ENCODE peak calls at places on chromosomes 3 and 15, in six cellular contexts. Z is transverse colon; M is ovary; K is adrenal gland; F is naive thymus-derived CD4-positive, alpha-beta T cell; S is endothelial cell of umbilical vein. D is an unnamed sample.
A peak's percentile ranks its signal among the peaks of the same experiment; 100 is the strongest.

GRCh38 chr3:13263770-13264467 is 156.2 kb downstream of the NUP210 start:
- DNase-seq in Z (no peak), M (no peak), K (no peak), F (no peak), S (no peak), D (no peak)

GRCh38 chr3:22089284-22089683 is 338.3 kb upstream of the ZNF385D start:
- DNase-seq in Z (peak; percentile 7), M (no peak), K (no peak), F (no peak), S (peak; percentile 6), D (peak; percentile 7)

GRCh38 chr3:139261754-139262632 is 81.8 kb upstream of the MRPS22 start:
- DNase-seq in Z (no peak), M (no peak), K (peak; percentile 4), F (no peak), S (no peak), D (no peak)

GRCh38 chr3:177673105-177673804 is 476.0 kb upstream of the TBL1XR1 start:
- DNase-seq in Z (no peak), M (no peak), K (peak; percentile 51), F (no peak), S (peak; percentile 43), D (peak; percentile 86)

GRCh38 chr15:66751579-66751978 is 49.5 kb downstream of the SMAD6 start:
- DNase-seq in Z (no peak), M (peak; percentile 48), K (peak; percentile 44), F (peak; percentile 40), S (no peak), D (no peak)

GRCh38 chr3:16715281-16715680 is 110.1 kb upstream of the DAZL start:
- DNase-seq in Z (no peak), M (no peak), K (no peak), F (no peak), S (no peak), D (no peak)

GRCh38 chr3:178672263-178672662 is 136.0 kb downstream of the KCNMB2 start:
- DNase-seq in Z (no peak), M (no peak), K (no peak), F (no peak), S (no peak), D (peak; percentile 32)

GRCh38 chr3:172542999-172543398 is 19.8 kb upstream of the TNFSF10 start:
- DNase-seq in Z (no peak), M (no peak), K (no peak), F (no peak), S (no peak), D (no peak)

GRCh38 chr3:17639765-17640164 is 102.7 kb downstream of the TBC1D5 start:
- DNase-seq in Z (no peak), M (no peak), K (no peak), F (no peak), S (no peak), D (peak; percentile 73)

GRCh38 chr15:68531794-68532193 is 47.0 kb upstream of the CORO2B start:
- DNase-seq in Z (no peak), M (no peak), K (no peak), F (no peak), S (no peak), D (no peak)

GRCh38 chr3:158713094-158713499 is 19.2 kb downstream of the RARRES1 start:
- DNase-seq in Z (peak; percentile 52), M (no peak), K (no peak), F (no peak), S (peak; percentile 99), D (peak; percentile 83)

GRCh38 chr3:11624161-11624560 is 19.6 kb downstream of the VGLL4 start:
- DNase-seq in Z (no peak), M (no peak), K (no peak), F (peak; percentile 67), S (peak; percentile 42), D (peak; percentile 38)

GRCh38 chr3:171614318-171614967 is 154.2 kb upstream of the TNIK start:
- DNase-seq in Z (no peak), M (peak; percentile 69), K (no peak), F (no peak), S (peak; percentile 37), D (peak; percentile 64)

GRCh38 chr3:157347577-157348303 is 88.9 kb upstream of the PTX3 start:
- DNase-seq in Z (no peak), M (no peak), K (no peak), F (no peak), S (no peak), D (no peak)

GRCh38 chr3:1195922-1196321 is 103.1 kb downstream of the CNTN6 start:
- DNase-seq in Z (no peak), M (no peak), K (peak; percentile 57), F (no peak), S (no peak), D (peak; percentile 43)

GRCh38 chr3:97711664-97712063 is 52.9 kb upstream of the ARL6 start:
- DNase-seq in Z (no peak), M (no peak), K (no peak), F (no peak), S (no peak), D (no peak)

GRCh38 chr15:28099555-28100140 is 533 bp upstream of the OCA2 start:
- DNase-seq in Z (no peak), M (no peak), K (no peak), F (no peak), S (no peak), D (no peak)

GRCh38 chr3:24305795-24306467 is 188.7 kb downstream of the THRB start:
- DNase-seq in Z (no peak), M (no peak), K (no peak), F (no peak), S (no peak), D (no peak)

GRCh38 chr3:178382388-178383061 is 153.7 kb upstream of the KCNMB2 start:
- DNase-seq in Z (no peak), M (no peak), K (peak; percentile 23), F (no peak), S (peak; percentile 95), D (peak; percentile 97)

GRCh38 chr3:197505796-197506553 is 49.8 kb downstream of the BDH1 start:
- DNase-seq in Z (peak; percentile 62), M (no peak), K (no peak), F (no peak), S (no peak), D (no peak)

GRCh38 chr3:188077160-188077812 is 76.7 kb upstream of the LPP start:
- DNase-seq in Z (no peak), M (no peak), K (no peak), F (no peak), S (no peak), D (no peak)

DNA sequence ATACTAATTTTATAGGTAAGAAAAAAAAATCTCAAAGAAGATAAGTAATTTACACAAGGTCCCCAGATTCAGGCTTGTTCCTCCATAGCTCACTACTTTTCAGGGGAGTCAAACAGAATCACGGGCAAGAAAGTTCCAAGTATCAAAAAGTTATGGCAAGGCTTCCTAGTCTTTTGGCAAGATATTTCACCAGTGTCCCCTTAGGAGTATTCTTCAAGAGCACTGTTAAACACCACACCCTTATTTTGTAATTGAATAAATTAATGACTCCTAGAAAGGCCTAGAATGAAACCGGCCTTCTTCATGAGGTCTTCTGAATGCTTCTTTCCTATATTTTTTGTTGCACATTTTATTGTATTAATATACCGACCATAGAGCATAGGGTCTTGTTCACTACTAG is 109.7 kb downstream of the MYLK start:
- DNase-seq in Z (no peak), M (no peak), K (no peak), F (no peak), S (no peak), D (no peak)
- H3K27ac ChIP-seq in Z (peak overlapping the region; percentile 33), M (no peak overlapping the region), K (no peak overlapping the region), F (no peak overlapping the region), S (no peak overlapping the region), D (no peak overlapping the region)

GRCh38 chr15:58536414-58536813 is 104.6 kb downstream of the LIPC start:
- DNase-seq in Z (no peak), M (no peak), K (no peak), F (no peak), S (no peak), D (no peak)
- H3K27me3 ChIP-seq in Z (no peaks in the 10 kb centered on the region), M (no peaks in the 10 kb centered on the region), K (no peaks in the 10 kb centered on the region), F (no peaks in the 10 kb centered on the region), S (peaks cover 2% of the 10 kb centered on the region), D (no peaks in the 10 kb centered on the region)

DNA sequence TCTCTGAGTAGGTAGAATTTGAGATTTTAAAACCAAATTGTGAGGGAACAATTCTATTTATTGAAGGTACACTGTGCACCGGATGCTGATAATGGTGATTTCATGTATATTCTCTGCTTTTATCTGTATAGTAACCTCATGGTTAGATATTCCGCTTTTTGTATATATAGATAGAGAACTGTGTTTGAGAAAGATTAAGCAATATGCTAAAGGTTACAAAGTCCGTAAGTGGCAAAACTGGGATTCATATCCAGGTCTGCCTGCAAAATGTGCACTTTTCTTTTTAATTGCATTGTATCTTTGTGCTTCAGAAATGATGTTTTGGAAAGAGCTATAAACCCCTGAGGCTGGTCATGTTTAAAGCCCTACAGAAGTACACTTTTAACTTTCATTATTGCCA is 635.4 kb upstream of the NECTIN3 start:
- DNase-seq in Z (no peak), M (no peak), K (no peak), F (no peak), S (no peak), D (no peak)
- H3K27ac ChIP-seq in Z (no peak overlapping the region), M (no peak overlapping the region), K (no peak overlapping the region), F (no peak overlapping the region), S (no peak overlapping the region), D (no peak overlapping the region)

GRCh38 chr15:74828835-74829234 is 2.4 kb downstream of the CPLX3 start:
- DNase-seq in Z (no peak), M (no peak), K (no peak), F (no peak), S (no peak), D (no peak)

GRCh38 chr15:74825895-74826294 is 532 bp upstream of the CPLX3 start:
- DNase-seq in Z (no peak), M (no peak), K (no peak), F (no peak), S (no peak), D (no peak)

GRCh38 chr15:74826372-74826819 is at the start of gene CPLX3:
- DNase-seq in Z (peak; percentile 50), M (peak; percentile 79), K (peak; percentile 63), F (peak; percentile 46), S (no peak), D (no peak)

GRCh38 chr15:74827632-74828031 is 1.2 kb downstream of the CPLX3 start:
- DNase-seq in Z (no peak), M (no peak), K (no peak), F (no peak), S (no peak), D (no peak)

GRCh38 chr15:74826911-74827310 is 484 bp downstream of the CPLX3 start:
- DNase-seq in Z (no peak), M (no peak), K (no peak), F (no peak), S (no peak), D (no peak)
- H3K27me3 ChIP-seq in Z (peaks cover 33% of the 10 kb centered on the region), M (no peaks in the 10 kb centered on the region), K (no peaks in the 10 kb centered on the region), F (peaks cover 12% of the 10 kb centered on the region), S (peaks cover 14% of the 10 kb centered on the region), D (peaks cover 24% of the 10 kb centered on the region)

GRCh38 chr3:141278196-141279073 is 46.8 kb downstream of the PXYLP1 start:
- DNase-seq in Z (no peak), M (no peak), K (no peak), F (no peak), S (peak; percentile 7), D (peak; percentile 23)
- H3K27ac ChIP-seq in Z (no peak overlapping the region), M (no peak overlapping the region), K (no peak overlapping the region), F (no peak overlapping the region), S (no peak overlapping the region), D (no peak overlapping the region)